ENCODE peak calls at places on chromosomes 1 and 21, in five cellular contexts. O, Y, C, Q and P are unnamed samples.

GRCh38 chr1:234681065-234681464 is 71.1 kb upstream of the IRF2BP2 start:
- DNase-seq in Y (no peak), O (no peak), Q (no peak), C (peak), P (no peak)

GRCh38 chr1:198167436-198167934 is 10.7 kb downstream of the NEK7 start:
- DNase-seq in Y (no peak), Q (no peak), O (peak), C (no peak), P (no peak)

GRCh38 chr1:200038987-200039848 is 11.7 kb downstream of the NR5A2 start:
- DNase-seq in O (no peak), Q (peak), C (no peak), Y (no peak), P (no peak)

GRCh38 chr1:24418898-24419628 is 3.5 kb downstream of the NIPAL3 start:
- DNase-seq in C (no peak), O (no peak), Y (no peak), Q (peak), P (no peak)

GRCh38 chr1:244712669-244713068 is 59.7 kb downstream of the DESI2 start:
- DNase-seq in C (no peak), Q (no peak), Y (no peak), O (no peak), P (no peak)

GRCh38 chr1:101236546-101237228 is at the start of gene S1PR1:
- DNase-seq in O (no peak), Q (peak), Y (peak), C (no peak), P (no peak)

GRCh38 chr1:1144122-1144842 is 28.4 kb upstream of the C1orf159 start:
- DNase-seq in Y (no peak), O (no peak), Q (no peak), C (no peak), P (no peak)

GRCh38 chr1:71294178-71294577 is 213.3 kb upstream of the ZRANB2 start:
- DNase-seq in Y (no peak), Q (no peak), O (no peak), C (no peak), P (no peak)

GRCh38 chr1:75614455-75615379 is 3.8 kb upstream of the SLC44A5 start:
- DNase-seq in O (no peak), Y (peak), Q (peak), C (peak), P (peak)

GRCh38 chr1:205648212-205648910 is 16.6 kb upstream of the ELK4 start:
- DNase-seq in C (no peak), Y (no peak), Q (no peak), O (no peak), P (no peak)

GRCh38 chr21:21373969-21374368 is 375.8 kb downstream of the NCAM2 start:
- DNase-seq in C (no peak), Y (no peak), O (no peak), Q (no peak), P (no peak)
- TF ChIP-seq CTCF in C (peak), Y (no peak), O (peak), Q (no peak), P (peak)

GRCh38 chr1:175129997-175130648 is 62.5 kb downstream of the KIAA0040 start:
- DNase-seq in Y (no peak), C (no peak), O (peak), Q (no peak), P (no peak)
- TF ChIP-seq CTCF in Y (no peak), C (no peak), O (no peak), Q (no peak), P (no peak)

DNA sequence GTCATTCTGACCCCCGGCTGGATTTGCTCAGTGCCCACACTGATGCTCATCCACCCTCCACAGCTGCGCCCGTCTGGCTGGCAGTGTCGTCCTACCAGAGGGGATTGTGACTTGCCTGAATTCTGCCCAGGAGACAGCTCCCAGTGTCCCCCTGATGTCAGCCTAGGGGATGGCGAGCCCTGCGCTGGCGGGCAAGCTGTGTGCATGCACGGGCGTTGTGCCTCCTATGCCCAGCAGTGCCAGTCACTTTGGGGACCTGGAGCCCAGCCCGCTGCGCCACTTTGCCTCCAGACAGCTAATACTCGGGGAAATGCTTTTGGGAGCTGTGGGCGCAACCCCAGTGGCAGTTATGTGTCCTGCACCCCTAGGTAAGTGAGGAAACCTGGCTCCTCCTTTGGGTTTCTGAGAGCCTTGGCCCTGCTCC is 5.7 kb upstream of the EFNA4 start:
- DNase-seq in O (no peak), Y (no peak), C (no peak), Q (no peak), P (no peak)
- TF ChIP-seq CTCF in O (no peak), Y (no peak), C (no peak), Q (no peak), P (no peak)

DNA sequence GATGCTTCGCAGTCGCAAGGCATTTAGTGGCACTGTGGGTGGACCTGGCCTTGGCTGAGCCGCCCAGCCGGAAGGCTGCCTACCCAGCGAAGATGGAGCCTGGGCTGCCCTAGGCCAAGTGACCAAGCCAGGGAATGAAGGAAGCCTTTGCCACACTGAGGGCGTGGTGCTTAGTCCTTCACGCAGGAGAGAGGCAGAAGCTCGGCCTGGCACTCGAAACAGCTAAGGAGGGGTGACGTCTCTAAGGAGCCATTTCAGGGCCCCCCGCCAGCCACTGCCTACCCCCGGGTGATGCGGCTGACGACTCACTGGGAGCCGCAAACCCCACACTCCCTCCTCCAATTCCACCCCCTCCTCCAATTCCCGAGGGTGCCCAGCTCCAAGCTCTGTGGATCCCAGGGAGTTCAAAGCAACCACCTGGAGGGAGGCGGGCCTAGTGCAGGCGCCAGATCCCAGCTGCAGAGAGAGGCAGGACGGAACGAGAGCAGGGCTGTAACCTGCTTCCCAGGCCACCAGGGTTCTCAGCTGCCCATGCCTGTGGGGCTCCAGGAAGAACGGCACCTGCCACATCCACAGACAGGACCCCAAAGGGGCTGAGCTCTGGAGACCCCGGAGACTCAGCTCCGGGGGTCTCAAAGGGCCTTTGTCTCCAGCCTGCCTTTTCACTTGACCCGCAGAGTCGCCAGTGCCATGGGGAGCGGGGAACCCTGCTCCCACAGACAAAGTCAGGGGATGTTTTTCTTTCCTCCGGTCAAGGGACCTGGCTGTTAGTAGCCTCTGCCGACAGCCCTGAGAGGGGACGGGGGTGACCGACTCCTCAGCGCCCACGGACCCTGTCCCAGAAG is 75.8 kb downstream of the ARHGEF16 start:
- DNase-seq in C (no peak), Q (peak), O (no peak), Y (no peak), P (no peak)
- TF ChIP-seq CTCF in C (no peak), Q (no peak), O (peak), Y (no peak), P (no peak)

GRCh38 chr1:110059133-110059863 is 11.2 kb downstream of the ALX3 start:
- DNase-seq in Q (no peak), O (no peak), Y (no peak), C (no peak), P (no peak)
- TF ChIP-seq CTCF in Q (no peak), O (no peak), Y (no peak), C (no peak), P (no peak)